ENCODE peak calls at places on chromosomes 6 and 20, in six cellular contexts. One of them, this sample, is unnamed.

GRCh38 chr6:30964075-30964474 is 19.4 kb upstream of the MUC21 start:
- DNase-seq in PC-3: no peak
- DNase-seq in CD8-positive, alpha-beta T cell: no peak
- DNase-seq in IMR-90: no peak
- DNase-seq in naive thymus-derived CD4-positive, alpha-beta T cell: no peak
- DNase-seq in AG08395: no peak
- DNase-seq in this sample: no peak

GRCh38 chr6:90233994-90234393 is 62.6 kb downstream of the BACH2 start:
- DNase-seq in CD8-positive, alpha-beta T cell: peak
- DNase-seq in naive thymus-derived CD4-positive, alpha-beta T cell: peak
- DNase-seq in AG08395: no peak
- DNase-seq in PC-3: no peak
- DNase-seq in IMR-90: no peak
- DNase-seq in this sample: peak

GRCh38 chr20:3248167-3248992 is 9.4 kb upstream of the SLC4A11 start:
- DNase-seq in CD8-positive, alpha-beta T cell: no peak
- DNase-seq in AG08395: peak
- DNase-seq in IMR-90: no peak
- DNase-seq in PC-3: no peak
- DNase-seq in naive thymus-derived CD4-positive, alpha-beta T cell: no peak
- DNase-seq in this sample: peak

GRCh38 chr6:5672581-5673011 is 334.1 kb downstream of the NRN1 start:
- DNase-seq in IMR-90: peak
- DNase-seq in PC-3: peak
- DNase-seq in CD8-positive, alpha-beta T cell: no peak
- DNase-seq in naive thymus-derived CD4-positive, alpha-beta T cell: no peak
- DNase-seq in AG08395: peak
- DNase-seq in this sample: no peak

GRCh38 chr6:84583784-84584183 is 180.6 kb downstream of the TBX18 start:
- DNase-seq in naive thymus-derived CD4-positive, alpha-beta T cell: no peak
- DNase-seq in PC-3: no peak
- DNase-seq in CD8-positive, alpha-beta T cell: no peak
- DNase-seq in AG08395: no peak
- DNase-seq in IMR-90: peak
- DNase-seq in this sample: no peak

GRCh38 chr20:10779911-10780310 is 106.1 kb upstream of the JAG1 start:
- DNase-seq in CD8-positive, alpha-beta T cell: no peak
- DNase-seq in naive thymus-derived CD4-positive, alpha-beta T cell: no peak
- DNase-seq in PC-3: no peak
- DNase-seq in IMR-90: no peak
- DNase-seq in AG08395: no peak
- DNase-seq in this sample: no peak

GRCh38 chr20:51313275-51313898 is 229.1 kb downstream of the NFATC2 start:
- DNase-seq in IMR-90: peak
- DNase-seq in CD8-positive, alpha-beta T cell: no peak
- DNase-seq in AG08395: no peak
- DNase-seq in naive thymus-derived CD4-positive, alpha-beta T cell: no peak
- DNase-seq in PC-3: peak
- DNase-seq in this sample: no peak

GRCh38 chr20:1341561-1342265 is 12.8 kb upstream of the SDCBP2 start:
- DNase-seq in IMR-90: peak
- DNase-seq in AG08395: peak
- DNase-seq in PC-3: peak
- DNase-seq in CD8-positive, alpha-beta T cell: no peak
- DNase-seq in naive thymus-derived CD4-positive, alpha-beta T cell: no peak
- DNase-seq in this sample: no peak

GRCh38 chr6:95469511-95469910 is 107.8 kb upstream of the MANEA start:
- DNase-seq in AG08395: no peak
- DNase-seq in naive thymus-derived CD4-positive, alpha-beta T cell: no peak
- DNase-seq in IMR-90: no peak
- DNase-seq in PC-3: no peak
- DNase-seq in CD8-positive, alpha-beta T cell: no peak
- DNase-seq in this sample: no peak

GRCh38 chr6:128516514-128516898 is 3.9 kb downstream of the PTPRK start:
- DNase-seq in PC-3: peak
- DNase-seq in naive thymus-derived CD4-positive, alpha-beta T cell: peak
- DNase-seq in CD8-positive, alpha-beta T cell: no peak
- DNase-seq in IMR-90: peak
- DNase-seq in AG08395: peak
- DNase-seq in this sample: no peak

GRCh38 chr6:157659536-157660271 is 163.3 kb upstream of the SNX9 start:
- DNase-seq in naive thymus-derived CD4-positive, alpha-beta T cell: no peak
- DNase-seq in AG08395: no peak
- DNase-seq in IMR-90: no peak
- DNase-seq in PC-3: no peak
- DNase-seq in CD8-positive, alpha-beta T cell: no peak
- DNase-seq in this sample: no peak

GRCh38 chr20:58327211-58327610 is 17.7 kb downstream of the RAB22A start:
- DNase-seq in IMR-90: no peak
- DNase-seq in CD8-positive, alpha-beta T cell: no peak
- DNase-seq in naive thymus-derived CD4-positive, alpha-beta T cell: no peak
- DNase-seq in AG08395: no peak
- DNase-seq in PC-3: no peak
- DNase-seq in this sample: no peak

GRCh38 chr6:32689531-32690505 is 23.4 kb upstream of the HLA-DQB1 start:
- DNase-seq in AG08395: no peak
- DNase-seq in naive thymus-derived CD4-positive, alpha-beta T cell: no peak
- DNase-seq in CD8-positive, alpha-beta T cell: no peak
- DNase-seq in IMR-90: no peak
- DNase-seq in PC-3: no peak
- DNase-seq in this sample: peak

GRCh38 chr20:13659288-13659687 is 20.6 kb upstream of the TASP1 start:
- DNase-seq in IMR-90: no peak
- DNase-seq in CD8-positive, alpha-beta T cell: no peak
- DNase-seq in AG08395: no peak
- DNase-seq in PC-3: no peak
- DNase-seq in naive thymus-derived CD4-positive, alpha-beta T cell: no peak
- DNase-seq in this sample: no peak

GRCh38 chr6:53581161-53581560 is 36.3 kb upstream of the GCLC start:
- DNase-seq in IMR-90: peak
- DNase-seq in AG08395: peak
- DNase-seq in PC-3: peak
- DNase-seq in naive thymus-derived CD4-positive, alpha-beta T cell: no peak
- DNase-seq in CD8-positive, alpha-beta T cell: no peak
- DNase-seq in this sample: no peak

GRCh38 chr6:107811591-107812218 is 12.4 kb downstream of the SCML4 start:
- DNase-seq in CD8-positive, alpha-beta T cell: peak
- DNase-seq in IMR-90: peak
- DNase-seq in naive thymus-derived CD4-positive, alpha-beta T cell: no peak
- DNase-seq in AG08395: peak
- DNase-seq in PC-3: peak
- DNase-seq in this sample: no peak

GRCh38 chr6:132496519-132497180 is 16.3 kb downstream of the STX7 start:
- DNase-seq in naive thymus-derived CD4-positive, alpha-beta T cell: no peak
- DNase-seq in IMR-90: no peak
- DNase-seq in CD8-positive, alpha-beta T cell: no peak
- DNase-seq in PC-3: no peak
- DNase-seq in AG08395: no peak
- DNase-seq in this sample: no peak

GRCh38 chr20:33788351-33789049 is 22.6 kb upstream of the CHMP4B start:
- DNase-seq in IMR-90: no peak
- DNase-seq in naive thymus-derived CD4-positive, alpha-beta T cell: no peak
- DNase-seq in AG08395: no peak
- DNase-seq in CD8-positive, alpha-beta T cell: no peak
- DNase-seq in PC-3: peak
- DNase-seq in this sample: no peak

This sample was measured in CD4-positive, CD25-positive, alpha-beta regulatory T cell.